ENCODE peak calls at places on chromosomes 16 and 17, in seven cellular contexts. N is SK-N-SH; Z is naive thymus-derived CD4-positive, alpha-beta T cell; T is effector memory CD4-positive, alpha-beta T cell; J is heart right ventricle; P is K562; R is ovary. E is an unnamed sample. For H3K4me1, the result is how much of the 10 kb centered on the place peaks cover.

GRCh38 chr17:14827394-14827793 is 437.7 kb downstream of the PMP22 start:
- DNase-seq in N (no peak), Z (no peak), T (no peak), J (no peak), P (no peak), R (no peak), E (no peak)

GRCh38 chr16:68605746-68606145 is 39.4 kb upstream of the CDH3 start:
- DNase-seq in N (no peak), Z (no peak), T (no peak), J (no peak), P (no peak), R (no peak), E (no peak)

GRCh38 chr17:44232061-44232460 is 12.6 kb upstream of the UBTF start:
- DNase-seq in N (no peak), Z (no peak), T (no peak), J (no peak), P (no peak), R (no peak), E (no peak)

GRCh38 chr17:82019905-82020873 is 2.5 kb downstream of the CENPX start:
- DNase-seq in N (peak), Z (peak), T (peak), J (no peak), P (peak), R (no peak), E (peak)

GRCh38 chr17:50129303-50129945 is 536 bp downstream of the SAMD14 start:
- DNase-seq in N (peak), Z (peak), T (peak), J (no peak), P (no peak), R (no peak), E (no peak)

GRCh38 chr16:2196981-2197511 is 641 bp upstream of the CASKIN1 start:
- DNase-seq in N (no peak), Z (no peak), T (no peak), J (no peak), P (no peak), R (no peak), E (no peak)

GRCh38 chr17:50209472-50210248 is 8.2 kb upstream of the COL1A1 start:
- DNase-seq in N (peak), Z (no peak), T (no peak), J (peak), P (peak), R (peak), E (peak)

GRCh38 chr16:20898938-20899502 is 1.1 kb downstream of the DCUN1D3 start:
- DNase-seq in N (no peak), Z (no peak), T (no peak), J (no peak), P (no peak), R (no peak), E (no peak)

GRCh38 chr17:72635034-72635654 is 457.3 kb downstream of the SLC39A11 start:
- DNase-seq in N (no peak), Z (no peak), T (no peak), J (no peak), P (no peak), R (no peak), E (no peak)

GRCh38 chr17:71208111-71208704 is 912.6 kb upstream of the SOX9 start:
- DNase-seq in N (no peak), Z (no peak), T (no peak), J (no peak), P (no peak), R (no peak), E (no peak)

GRCh38 chr16:85752511-85753420 is 1.9 kb upstream of the C16orf74 start:
- DNase-seq in N (peak), Z (no peak), T (no peak), J (peak), P (peak), R (peak), E (no peak)

GRCh38 chr16:21037736-21038135 is 112.9 kb downstream of the DNAH3 start:
- DNase-seq in N (no peak), Z (no peak), T (no peak), J (no peak), P (no peak), R (no peak), E (no peak)

GRCh38 chr17:58324409-58325288 is 3.9 kb downstream of the TSPOAP1 start:
- DNase-seq in N (peak), Z (no peak), T (no peak), J (no peak), P (no peak), R (peak), E (peak)

DNA sequence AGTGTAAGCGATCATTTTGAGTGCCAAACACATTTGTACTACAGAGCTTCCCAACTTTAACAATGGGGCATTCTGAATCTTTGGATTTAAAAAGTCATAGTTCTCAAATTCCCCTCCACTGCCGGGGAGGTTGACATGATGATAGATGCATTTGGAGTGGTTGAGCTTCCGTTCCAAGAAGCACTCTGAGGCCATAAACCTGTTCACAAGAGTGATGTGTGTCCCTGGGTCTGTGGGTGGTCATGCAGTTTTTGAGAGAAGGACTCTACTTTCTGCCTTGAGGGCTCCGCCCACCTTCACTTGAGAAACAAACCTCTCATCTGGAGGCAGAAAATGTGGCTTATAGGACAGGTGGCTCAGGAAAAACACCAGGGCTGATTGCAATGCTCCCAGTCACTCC is 43.7 kb downstream of the IRX5 start:
- DNase-seq in N (no peak), Z (no peak), T (no peak), J (no peak), P (no peak), R (no peak), E (no peak)
- H3K4me1 ChIP-seq in N (under half), Z (under half), T (under half), J (under half), P (under half), R (under half), E (under half)

GRCh38 chr17:59840908-59841666 is 51.7 kb downstream of the TUBD1 start:
- DNase-seq in N (no peak), Z (no peak), T (no peak), J (no peak), P (peak), R (no peak), E (no peak)

GRCh38 chr17:59839646-59840328 is 53.0 kb downstream of the TUBD1 start:
- DNase-seq in N (no peak), Z (no peak), T (no peak), J (no peak), P (peak), R (no peak), E (no peak)

GRCh38 chr17:59842901-59843652 is 49.7 kb downstream of the TUBD1 start:
- DNase-seq in N (no peak), Z (no peak), T (no peak), J (no peak), P (peak), R (no peak), E (no peak)

GRCh38 chr17:59838196-59838911 is 54.4 kb downstream of the TUBD1 start:
- DNase-seq in N (no peak), Z (no peak), T (no peak), J (no peak), P (peak), R (no peak), E (no peak)

DNA sequence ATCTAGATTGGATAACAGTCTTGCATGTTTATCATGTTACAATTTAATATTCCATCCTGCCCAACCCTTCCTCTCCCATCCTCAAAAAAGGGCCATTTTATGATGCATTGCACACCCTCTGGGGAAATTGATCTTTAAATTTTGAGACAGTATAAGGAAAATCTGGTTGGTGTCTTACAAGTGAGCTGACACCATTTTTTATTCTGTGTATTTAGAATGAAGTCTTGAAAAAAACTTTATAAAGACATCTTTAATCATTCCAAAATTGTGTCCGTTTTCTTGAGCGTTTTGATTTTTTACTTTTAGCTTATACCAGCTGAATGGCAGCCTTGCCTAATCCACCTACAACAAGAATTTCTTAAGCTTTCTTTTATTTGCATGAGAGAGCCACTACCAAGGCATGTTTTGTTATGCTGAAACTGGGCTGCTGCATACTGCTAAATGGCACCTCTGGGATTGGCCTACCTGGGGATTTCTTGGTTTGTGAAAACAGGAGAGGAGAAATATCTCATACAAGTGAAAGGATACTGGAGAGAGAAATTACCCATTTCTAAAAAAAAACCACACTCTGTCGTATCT is 52.3 kb downstream of the TUBD1 start:
- DNase-seq in N (no peak), Z (no peak), T (no peak), J (no peak), P (no peak), R (no peak), E (no peak)
- H3K4me1 ChIP-seq in N (under half), Z (under half), T (under half), J (under half), P (under half), R (under half), E (under half)

GRCh38 chr17:46176975-46177374 is 16.3 kb downstream of the KANSL1 start:
- DNase-seq in N (no peak), Z (no peak), T (no peak), J (no peak), P (no peak), R (no peak), E (no peak)

GRCh38 chr17:46180895-46181279 is 12.3 kb downstream of the KANSL1 start:
- DNase-seq in N (no peak), Z (no peak), T (no peak), J (no peak), P (no peak), R (no peak), E (no peak)

GRCh38 chr17:46178550-46179198 is 14.6 kb downstream of the KANSL1 start:
- DNase-seq in N (no peak), Z (no peak), T (no peak), J (no peak), P (no peak), R (no peak), E (no peak)

GRCh38 chr17:46181940-46182339 is 11.3 kb downstream of the KANSL1 start:
- DNase-seq in N (no peak), Z (no peak), T (no peak), J (no peak), P (no peak), R (no peak), E (no peak)

DNA sequence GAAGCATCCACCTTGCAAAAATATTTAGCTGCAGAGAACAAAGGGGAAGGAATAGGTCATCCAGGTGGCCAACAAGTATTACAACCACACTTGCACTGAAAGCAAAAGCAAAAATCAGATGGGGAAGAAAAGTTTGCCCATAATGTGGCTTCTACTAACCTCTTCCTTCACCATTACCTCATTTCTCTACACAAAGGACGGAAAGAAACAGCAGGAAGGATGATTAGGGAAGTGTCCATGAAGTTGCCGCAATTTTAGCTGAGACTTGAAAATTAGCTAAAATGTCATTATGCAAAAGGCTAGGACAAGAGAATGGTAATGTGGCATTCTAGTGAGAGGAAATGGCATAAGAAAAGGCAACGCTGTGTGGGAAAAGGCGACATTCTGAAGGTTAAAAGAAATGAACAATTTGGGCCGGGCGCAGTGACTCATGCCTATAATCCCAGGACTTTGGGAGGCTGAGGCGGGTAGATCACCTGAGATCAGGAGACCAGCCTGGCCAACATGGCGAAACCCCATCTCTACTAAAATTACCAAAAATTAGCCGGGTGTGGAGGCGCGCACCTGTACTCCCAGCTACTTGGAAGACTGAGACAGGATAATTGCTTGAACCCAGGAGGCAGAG is 13.7 kb downstream of the KANSL1 start:
- DNase-seq in N (no peak), Z (no peak), T (no peak), J (no peak), P (no peak), R (no peak), E (no peak)
- H3K4me1 ChIP-seq in N (under half), Z (half or more), T (half or more), J (half or more), P (under half), R (under half), E (half or more)

GRCh38 chr17:36977568-36977967 is 28.8 kb downstream of the AATF start:
- DNase-seq in N (no peak), Z (no peak), T (no peak), J (no peak), P (no peak), R (no peak), E (no peak)
- H3K4me1 ChIP-seq in N (under half), Z (under half), T (under half), J (under half), P (under half), R (under half), E (under half)

GRCh38 chr16:30942421-30942796 is 6.5 kb upstream of the ORAI3 start:
- DNase-seq in N (no peak), Z (no peak), T (no peak), J (no peak), P (no peak), R (no peak), E (no peak)

GRCh38 chr16:30947533-30948086 is 1.3 kb upstream of the ORAI3 start:
- DNase-seq in N (no peak), Z (no peak), T (no peak), J (no peak), P (no peak), R (no peak), E (no peak)

GRCh38 chr16:30946671-30947532 is 2.0 kb upstream of the ORAI3 start:
- DNase-seq in N (no peak), Z (no peak), T (no peak), J (no peak), P (no peak), R (peak), E (no peak)

GRCh38 chr16:30941600-30942420 is 7.1 kb upstream of the ORAI3 start:
- DNase-seq in N (peak), Z (peak), T (peak), J (peak), P (peak), R (peak), E (peak)

DNA sequence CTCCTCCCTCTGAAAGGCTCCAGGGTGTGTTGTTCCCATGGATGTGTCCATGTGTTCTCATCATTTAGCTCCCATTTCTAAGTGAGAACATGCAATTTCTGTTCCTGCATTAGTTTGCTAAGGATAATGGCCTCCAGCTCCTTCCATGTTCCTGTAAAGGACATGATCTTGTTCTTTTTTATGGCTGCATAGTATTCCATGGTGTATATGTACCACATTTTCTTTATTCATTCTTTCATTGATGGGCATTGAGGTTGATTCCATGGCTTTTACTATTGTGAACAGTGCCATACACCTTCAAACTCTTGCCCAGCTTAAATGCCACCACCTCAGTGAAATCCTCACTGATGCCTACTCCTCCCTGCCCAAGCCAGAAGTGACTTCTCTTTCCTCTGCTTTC is 4.5 kb upstream of the ORAI3 start:
- DNase-seq in N (no peak), Z (no peak), T (no peak), J (no peak), P (no peak), R (no peak), E (no peak)
- H3K4me1 ChIP-seq in N (under half), Z (under half), T (under half), J (under half), P (under half), R (under half), E (under half)

DNA sequence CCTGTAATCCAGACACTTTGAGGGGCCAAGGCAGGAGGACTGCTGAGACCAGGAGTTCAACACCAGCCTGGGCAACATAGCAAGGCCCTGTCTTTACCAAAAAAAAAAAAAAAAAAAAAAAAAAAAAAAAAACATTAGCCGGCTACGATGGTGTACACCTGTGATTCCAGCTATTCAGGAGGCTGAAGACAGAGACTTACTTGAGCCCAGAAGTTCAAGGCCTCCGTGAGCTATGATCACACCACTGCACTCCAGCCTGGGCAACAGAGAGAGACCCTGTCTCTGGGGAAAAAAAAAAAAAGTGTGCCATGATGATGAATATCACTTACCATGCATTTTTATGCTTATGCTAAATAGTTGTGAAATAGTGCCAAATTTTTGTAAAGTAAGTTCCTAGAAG is 197.0 kb downstream of the LGALS9B start:
- DNase-seq in N (no peak), Z (no peak), T (no peak), J (no peak), P (no peak), R (no peak), E (no peak)
- H3K4me1 ChIP-seq in N (under half), Z (under half), T (under half), J (under half), P (under half), R (under half), E (under half)

DNA sequence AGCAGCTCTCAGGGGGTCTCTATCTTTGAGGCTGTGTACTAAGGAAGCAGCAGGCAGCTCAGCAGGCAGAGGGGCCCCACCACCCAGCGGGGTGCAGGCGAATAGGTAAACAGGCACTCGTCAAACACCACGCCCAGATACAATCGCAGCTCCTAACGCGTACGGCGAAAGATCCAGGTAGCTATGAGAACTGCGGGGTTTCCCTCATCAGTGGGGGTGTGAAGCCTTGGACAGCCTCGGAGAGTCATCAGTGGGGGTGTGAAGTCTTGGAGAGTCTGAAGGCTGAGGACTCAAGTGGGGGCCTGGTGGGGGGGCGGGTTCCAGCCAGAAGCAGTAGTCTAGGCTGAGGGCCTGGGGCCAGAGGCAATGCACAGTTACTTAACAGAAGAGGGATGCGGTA is 69.0 kb downstream of the RTN4RL1 start:
- DNase-seq in N (no peak), Z (no peak), T (no peak), J (no peak), P (no peak), R (no peak), E (no peak)
- H3K4me1 ChIP-seq in N (under half), Z (under half), T (under half), J (under half), P (under half), R (under half), E (under half)

GRCh38 chr17:48111937-48112241 is 4.3 kb downstream of the SNX11 start:
- DNase-seq in N (no peak), Z (no peak), T (no peak), J (no peak), P (no peak), R (no peak), E (no peak)
- H3K4me1 ChIP-seq in N (under half), Z (under half), T (under half), J (under half), P (under half), R (under half), E (under half)

E was measured in psoas muscle.